ENCODE peak calls at places on chromosome 22, in five cellular contexts. One of them, this sample, is unnamed.

GRCh38 chr22:42930810-42931420 is 73.8 kb upstream of the ARFGAP3 start:
- DNase-seq in SK-N-SH: no peak
- DNase-seq in neural progenitor cell: no peak
- DNase-seq in GM23248: peak; percentile 86
- DNase-seq in HCT116: peak; percentile 46
- DNase-seq in this sample: no peak

GRCh38 chr22:30321461-30321860 is 5.3 kb downstream of the TBC1D10A start:
- DNase-seq in SK-N-SH: no peak
- DNase-seq in HCT116: no peak
- DNase-seq in GM23248: no peak
- DNase-seq in neural progenitor cell: no peak
- DNase-seq in this sample: no peak

GRCh38 chr22:35782504-35782903 is 64.8 kb downstream of the APOL5 start:
- DNase-seq in SK-N-SH: no peak
- DNase-seq in GM23248: peak; percentile 19
- DNase-seq in HCT116: no peak
- DNase-seq in neural progenitor cell: no peak
- DNase-seq in this sample: no peak

GRCh38 chr22:29314074-29314473 is 1.4 kb downstream of the RASL10A start:
- DNase-seq in HCT116: no peak
- DNase-seq in GM23248: no peak
- DNase-seq in SK-N-SH: no peak
- DNase-seq in neural progenitor cell: no peak
- DNase-seq in this sample: no peak

GRCh38 chr22:42754658-42755057 is 34.0 kb upstream of the A4GALT start:
- DNase-seq in GM23248: peak; percentile 88
- DNase-seq in HCT116: no peak
- DNase-seq in neural progenitor cell: no peak
- DNase-seq in SK-N-SH: no peak
- DNase-seq in this sample: peak; percentile 53

GRCh38 chr22:25060522-25061071 is 108.1 kb downstream of the KIAA1671 start:
- DNase-seq in neural progenitor cell: no peak
- DNase-seq in GM23248: no peak
- DNase-seq in SK-N-SH: no peak
- DNase-seq in HCT116: no peak
- DNase-seq in this sample: no peak

GRCh38 chr22:37195921-37196320 is 7.9 kb upstream of the C1QTNF6 start:
- DNase-seq in SK-N-SH: no peak
- DNase-seq in GM23248: peak; percentile 28
- DNase-seq in HCT116: no peak
- DNase-seq in neural progenitor cell: no peak
- DNase-seq in this sample: no peak

GRCh38 chr22:45553333-45554039 is 50.8 kb downstream of the FBLN1 start:
- DNase-seq in HCT116: peak; percentile 63
- DNase-seq in SK-N-SH: peak; percentile 95
- DNase-seq in neural progenitor cell: peak; percentile 90
- DNase-seq in GM23248: peak; percentile 84
- DNase-seq in this sample: peak; percentile 87

GRCh38 chr22:25815561-25815960 is 73.6 kb downstream of the MYO18B start:
- DNase-seq in HCT116: no peak
- DNase-seq in SK-N-SH: no peak
- DNase-seq in neural progenitor cell: no peak
- DNase-seq in GM23248: no peak
- DNase-seq in this sample: no peak

GRCh38 chr22:21741059-21741458 is 5.5 kb upstream of the YPEL1 start:
- DNase-seq in HCT116: no peak
- DNase-seq in SK-N-SH: no peak
- DNase-seq in GM23248: no peak
- DNase-seq in neural progenitor cell: no peak
- DNase-seq in this sample: no peak

GRCh38 chr22:21738966-21739365 is 3.4 kb upstream of the YPEL1 start:
- DNase-seq in neural progenitor cell: no peak
- DNase-seq in GM23248: no peak
- DNase-seq in HCT116: no peak
- DNase-seq in SK-N-SH: no peak
- DNase-seq in this sample: no peak

GRCh38 chr22:21739828-21740377 is 4.3 kb upstream of the YPEL1 start:
- DNase-seq in neural progenitor cell: no peak
- DNase-seq in SK-N-SH: no peak
- DNase-seq in HCT116: no peak
- DNase-seq in GM23248: no peak
- DNase-seq in this sample: no peak

GRCh38 chr22:21738081-21738480 is 2.5 kb upstream of the YPEL1 start:
- DNase-seq in SK-N-SH: no peak
- DNase-seq in neural progenitor cell: no peak
- DNase-seq in GM23248: no peak
- DNase-seq in HCT116: no peak
- DNase-seq in this sample: no peak

DNA sequence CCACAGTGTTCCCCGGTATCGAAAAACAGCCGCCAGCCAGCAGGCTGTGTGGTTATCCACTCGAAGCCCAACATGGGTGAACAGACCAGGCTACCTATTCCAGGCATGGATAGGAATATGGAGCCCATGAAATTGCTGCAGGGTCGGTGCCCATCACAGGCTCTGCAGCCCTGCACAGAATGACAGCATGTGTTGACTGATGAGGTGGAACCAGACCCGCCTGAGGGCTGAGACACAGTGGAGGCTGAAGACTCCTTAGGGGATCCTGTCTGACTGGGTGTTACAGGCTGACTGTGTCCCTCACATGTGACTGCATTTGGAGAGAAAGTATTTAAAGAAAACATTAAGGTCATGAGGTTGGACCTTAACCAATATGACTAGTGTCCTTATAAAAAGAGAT is 6.2 kb upstream of the YPEL1 start:
- DNase-seq in SK-N-SH: no peak
- DNase-seq in GM23248: no peak
- DNase-seq in neural progenitor cell: no peak
- DNase-seq in HCT116: no peak
- DNase-seq in this sample: no peak
- H3K4me1 ChIP-seq in SK-N-SH: no peaks in the 10 kb centered on the region
- H3K4me1 ChIP-seq in GM23248: no peaks in the 10 kb centered on the region
- H3K4me1 ChIP-seq in neural progenitor cell: no peaks in the 10 kb centered on the region
- H3K4me1 ChIP-seq in HCT116: no peaks in the 10 kb centered on the region
- H3K4me1 ChIP-seq in this sample: no peaks in the 10 kb centered on the region

GRCh38 chr22:44444341-44445306 is 53.4 kb downstream of the RTL6 start:
- DNase-seq in neural progenitor cell: peak; percentile 53
- DNase-seq in GM23248: peak; percentile 8
- DNase-seq in HCT116: no peak
- DNase-seq in SK-N-SH: peak; percentile 60
- DNase-seq in this sample: no peak
- H3K27ac ChIP-seq in neural progenitor cell: no peak overlapping the region
- H3K27ac ChIP-seq in GM23248: no peak overlapping the region
- H3K27ac ChIP-seq in HCT116: no peak overlapping the region
- H3K27ac ChIP-seq in SK-N-SH: no peak overlapping the region
- H3K27ac ChIP-seq in this sample: no peak overlapping the region

DNA sequence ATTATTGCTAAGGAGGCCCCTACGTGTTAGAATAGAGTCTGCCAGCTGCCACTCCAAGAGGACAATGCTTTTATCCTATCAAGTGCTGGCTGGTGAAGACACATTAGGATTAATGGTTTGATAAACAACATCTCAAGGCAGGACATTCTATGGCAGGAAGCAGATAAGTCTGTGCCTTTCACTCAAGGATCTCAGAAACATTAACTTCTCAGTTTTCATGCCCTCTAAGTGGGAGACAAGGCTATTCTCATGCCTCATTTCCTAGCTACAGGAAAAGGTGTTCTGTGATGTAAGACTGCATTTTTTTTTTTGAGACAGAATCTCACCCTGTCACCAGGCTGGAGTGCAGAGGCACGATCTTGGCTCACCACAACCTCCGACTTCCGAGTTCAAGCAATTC is 23.5 kb upstream of the TIMP3 start:
- DNase-seq in HCT116: no peak
- DNase-seq in SK-N-SH: no peak
- DNase-seq in neural progenitor cell: no peak
- DNase-seq in GM23248: no peak
- DNase-seq in this sample: no peak
- TF ChIP-seq EZH2phosphoT487 in HCT116: no peak
- TF ChIP-seq EZH2phosphoT487 in SK-N-SH: no peak
- TF ChIP-seq EZH2phosphoT487 in neural progenitor cell: no peak
- TF ChIP-seq EZH2phosphoT487 in GM23248: no peak
- TF ChIP-seq EZH2phosphoT487 in this sample: no peak

GRCh38 chr22:48944756-48945620 is 882.7 kb downstream of the BRD1 start:
- DNase-seq in neural progenitor cell: no peak
- DNase-seq in HCT116: no peak
- DNase-seq in SK-N-SH: no peak
- DNase-seq in GM23248: no peak
- DNase-seq in this sample: no peak

GRCh38 chr22:48941903-48942625 is 885.6 kb downstream of the BRD1 start:
- DNase-seq in GM23248: no peak
- DNase-seq in neural progenitor cell: no peak
- DNase-seq in SK-N-SH: no peak
- DNase-seq in HCT116: no peak
- DNase-seq in this sample: no peak

GRCh38 chr22:48944433-48944755 is 883.3 kb downstream of the BRD1 start:
- DNase-seq in SK-N-SH: no peak
- DNase-seq in neural progenitor cell: no peak
- DNase-seq in HCT116: no peak
- DNase-seq in GM23248: no peak
- DNase-seq in this sample: no peak

GRCh38 chr22:48942698-48943566 is 884.7 kb downstream of the BRD1 start:
- DNase-seq in SK-N-SH: no peak
- DNase-seq in GM23248: no peak
- DNase-seq in HCT116: no peak
- DNase-seq in neural progenitor cell: no peak
- DNase-seq in this sample: no peak

DNA sequence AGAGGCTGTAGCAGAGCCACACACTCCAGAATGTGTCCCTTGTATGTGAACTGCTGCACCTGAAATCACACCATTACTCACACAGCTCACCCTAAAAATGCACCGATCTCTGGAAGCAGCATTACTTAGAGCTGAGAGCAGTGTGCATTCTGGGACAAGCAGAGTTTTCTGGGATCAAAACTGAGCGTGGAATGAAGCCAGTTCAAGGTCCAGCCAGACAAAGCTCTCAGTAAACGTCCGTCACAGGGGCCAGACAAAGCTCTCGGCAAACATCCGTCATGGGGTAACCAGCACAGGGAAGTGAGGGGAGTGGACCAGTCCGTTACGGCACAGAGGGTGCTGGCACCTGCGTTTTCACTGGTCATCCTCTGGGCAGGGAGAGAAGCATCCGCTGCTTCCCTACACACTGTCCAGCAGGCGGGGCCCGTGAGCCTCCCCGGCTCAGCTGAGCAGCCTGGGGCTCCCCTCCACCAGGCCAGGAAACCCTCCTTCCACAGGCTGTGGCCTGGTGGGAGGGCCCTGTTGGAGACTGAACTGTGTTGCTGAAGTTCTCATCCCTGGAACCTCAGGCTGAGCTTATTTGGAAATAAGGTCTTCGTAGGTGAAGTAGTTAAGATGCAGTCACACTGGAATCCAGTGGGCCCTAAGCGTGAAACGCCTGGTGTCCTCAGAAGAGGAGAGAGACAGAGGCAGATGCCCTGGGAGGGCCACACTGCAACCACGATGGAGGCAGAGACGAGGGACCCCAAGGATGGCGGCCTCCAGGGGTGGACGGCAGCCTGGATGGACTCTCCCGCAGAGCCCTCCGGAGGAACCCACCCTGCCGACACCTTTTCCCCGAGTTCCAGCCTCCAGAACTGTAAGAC is 883.9 kb downstream of the BRD1 start:
- DNase-seq in GM23248: peak; percentile 4
- DNase-seq in SK-N-SH: peak; percentile 82
- DNase-seq in neural progenitor cell: peak; percentile 68
- DNase-seq in HCT116: no peak
- DNase-seq in this sample: peak; percentile 80
- H3K4me1 ChIP-seq in GM23248: no peaks in the 10 kb centered on the region
- H3K4me1 ChIP-seq in SK-N-SH: peaks cover 3% of the 10 kb centered on the region
- H3K4me1 ChIP-seq in neural progenitor cell: no peaks in the 10 kb centered on the region
- H3K4me1 ChIP-seq in HCT116: no peaks in the 10 kb centered on the region
- H3K4me1 ChIP-seq in this sample: no peaks in the 10 kb centered on the region

DNA sequence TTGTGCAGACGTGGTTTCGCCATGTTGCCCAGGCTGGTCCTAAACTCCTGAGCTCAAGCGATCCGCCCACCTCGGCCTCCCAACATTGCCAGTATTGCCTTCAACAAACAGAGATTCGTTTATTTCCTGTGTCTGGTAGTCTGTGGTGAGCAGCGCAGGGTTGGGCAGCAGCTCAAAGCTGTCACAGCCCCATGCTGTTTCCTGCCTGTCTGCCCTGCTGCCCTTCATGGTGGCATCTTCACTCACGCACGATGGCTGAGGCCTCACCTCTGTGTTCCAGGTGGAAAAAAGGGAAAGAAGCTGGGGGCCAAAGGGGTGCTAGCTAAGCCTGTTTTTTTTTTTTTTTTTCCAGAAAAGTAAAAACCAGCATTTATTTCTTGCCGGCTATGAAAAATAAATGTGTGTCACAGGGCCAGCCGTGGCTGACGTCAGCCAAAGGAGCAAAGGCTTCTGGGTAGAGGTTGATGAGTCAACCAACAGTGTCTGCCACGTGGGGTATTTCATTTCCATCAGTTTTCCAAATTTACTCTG is 28.8 kb downstream of the TBC1D22A start:
- DNase-seq in GM23248: peak; percentile 80
- DNase-seq in neural progenitor cell: no peak
- DNase-seq in HCT116: no peak
- DNase-seq in SK-N-SH: no peak
- DNase-seq in this sample: no peak
- H3K27ac ChIP-seq in GM23248: peak overlapping the region; percentile 60
- H3K27ac ChIP-seq in neural progenitor cell: no peak overlapping the region
- H3K27ac ChIP-seq in HCT116: no peak overlapping the region
- H3K27ac ChIP-seq in SK-N-SH: no peak overlapping the region
- H3K27ac ChIP-seq in this sample: no peak overlapping the region

GRCh38 chr22:23112472-23113012 is 29.2 kb downstream of the RSPH14 start:
- DNase-seq in HCT116: no peak
- DNase-seq in neural progenitor cell: no peak
- DNase-seq in GM23248: no peak
- DNase-seq in SK-N-SH: no peak
- DNase-seq in this sample: no peak

GRCh38 chr22:23110190-23110921 is 31.4 kb downstream of the RSPH14 start:
- DNase-seq in SK-N-SH: peak; percentile 73
- DNase-seq in neural progenitor cell: no peak
- DNase-seq in HCT116: no peak
- DNase-seq in GM23248: no peak
- DNase-seq in this sample: no peak

GRCh38 chr22:23109441-23109978 is 32.3 kb downstream of the RSPH14 start:
- DNase-seq in neural progenitor cell: no peak
- DNase-seq in GM23248: no peak
- DNase-seq in SK-N-SH: no peak
- DNase-seq in HCT116: no peak
- DNase-seq in this sample: no peak

GRCh38 chr22:23109079-23109347 is 32.8 kb downstream of the RSPH14 start:
- DNase-seq in neural progenitor cell: no peak
- DNase-seq in SK-N-SH: no peak
- DNase-seq in GM23248: no peak
- DNase-seq in HCT116: no peak
- DNase-seq in this sample: no peak

DNA sequence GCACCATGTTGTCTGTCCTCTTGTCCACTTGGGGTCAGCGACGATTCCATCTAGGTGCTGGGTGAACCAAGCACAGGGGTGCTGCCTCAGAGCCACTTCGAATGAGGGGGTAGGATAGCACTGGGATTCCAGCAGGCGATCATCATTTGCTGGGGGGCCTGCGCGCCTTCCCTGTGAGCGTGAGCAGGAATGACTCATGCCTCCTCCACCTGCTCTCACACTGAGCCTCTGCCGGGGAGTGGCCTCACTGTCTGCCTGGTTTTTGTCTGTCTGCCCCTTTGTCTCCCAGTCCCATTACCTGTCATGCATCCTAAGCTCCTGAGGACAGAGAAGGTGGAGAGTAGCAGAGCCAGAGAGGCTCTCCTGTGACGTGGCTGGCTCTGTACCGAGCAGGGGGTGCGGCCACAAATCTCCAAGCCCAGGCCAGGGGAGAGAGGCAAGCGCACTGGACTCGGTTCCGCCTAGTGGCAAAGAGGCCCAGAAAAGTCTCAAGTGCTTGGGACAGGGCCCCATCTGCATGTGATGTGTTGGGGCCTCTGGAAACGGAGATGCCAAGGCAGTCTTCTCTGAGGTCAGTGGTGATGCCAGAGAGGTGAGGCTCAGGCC is 30.8 kb downstream of the RSPH14 start:
- DNase-seq in GM23248: no peak
- DNase-seq in SK-N-SH: no peak
- DNase-seq in neural progenitor cell: no peak
- DNase-seq in HCT116: no peak
- DNase-seq in this sample: peak; percentile 50
- TF ChIP-seq EZH2phosphoT487 in GM23248: no peak
- TF ChIP-seq EZH2phosphoT487 in SK-N-SH: no peak
- TF ChIP-seq EZH2phosphoT487 in neural progenitor cell: no peak
- TF ChIP-seq EZH2phosphoT487 in HCT116: no peak
- TF ChIP-seq EZH2phosphoT487 in this sample: no peak

This sample was measured in hepatocyte.